ENCODE peak calls at places on chromosomes 12 and 14, in seven cellular contexts. One of them, this sample, is unnamed.

GRCh38 chr12:98870521-98870920 is 225.4 kb downstream of the APAF1 start:
- DNase-seq in hepatic stellate cell: no peak
- DNase-seq in B cell: no peak
- DNase-seq in stimulated activated CD8-positive, alpha-beta memory T cell treated with anti-CD3 and anti-CD28 coated beads, Interleukin-2, amount 100 ng/mL, for 1 hour: no peak
- DNase-seq in fibroblast of the aortic adventitia: no peak
- DNase-seq in lung microvascular endothelial cell: no peak
- DNase-seq in AML-193: no peak
- DNase-seq in this sample: no peak

GRCh38 chr14:99472937-99473336 is 7.7 kb downstream of the SETD3 start:
- DNase-seq in lung microvascular endothelial cell: no peak
- DNase-seq in fibroblast of the aortic adventitia: no peak
- DNase-seq in stimulated activated CD8-positive, alpha-beta memory T cell treated with anti-CD3 and anti-CD28 coated beads, Interleukin-2, amount 100 ng/mL, for 1 hour: no peak
- DNase-seq in AML-193: no peak
- DNase-seq in hepatic stellate cell: no peak
- DNase-seq in B cell: no peak
- DNase-seq in this sample: no peak

GRCh38 chr12:12267801-12268200 is 957 bp upstream of the LRP6 start:
- DNase-seq in hepatic stellate cell: no peak
- DNase-seq in fibroblast of the aortic adventitia: no peak
- DNase-seq in B cell: no peak
- DNase-seq in stimulated activated CD8-positive, alpha-beta memory T cell treated with anti-CD3 and anti-CD28 coated beads, Interleukin-2, amount 100 ng/mL, for 1 hour: no peak
- DNase-seq in AML-193: no peak
- DNase-seq in lung microvascular endothelial cell: peak
- DNase-seq in this sample: no peak

GRCh38 chr14:21308132-21308478 is 28.2 kb downstream of the RPGRIP1 start:
- DNase-seq in stimulated activated CD8-positive, alpha-beta memory T cell treated with anti-CD3 and anti-CD28 coated beads, Interleukin-2, amount 100 ng/mL, for 1 hour: no peak
- DNase-seq in B cell: no peak
- DNase-seq in fibroblast of the aortic adventitia: no peak
- DNase-seq in lung microvascular endothelial cell: no peak
- DNase-seq in hepatic stellate cell: no peak
- DNase-seq in AML-193: no peak
- DNase-seq in this sample: no peak

GRCh38 chr12:56221233-56221756 is 427 bp downstream of the RNF41 start:
- DNase-seq in lung microvascular endothelial cell: peak
- DNase-seq in AML-193: no peak
- DNase-seq in hepatic stellate cell: peak
- DNase-seq in stimulated activated CD8-positive, alpha-beta memory T cell treated with anti-CD3 and anti-CD28 coated beads, Interleukin-2, amount 100 ng/mL, for 1 hour: no peak
- DNase-seq in B cell: no peak
- DNase-seq in fibroblast of the aortic adventitia: peak
- DNase-seq in this sample: peak

GRCh38 chr12:23008613-23009012 is 383.6 kb downstream of the ETNK1 start:
- DNase-seq in stimulated activated CD8-positive, alpha-beta memory T cell treated with anti-CD3 and anti-CD28 coated beads, Interleukin-2, amount 100 ng/mL, for 1 hour: no peak
- DNase-seq in B cell: no peak
- DNase-seq in lung microvascular endothelial cell: no peak
- DNase-seq in AML-193: no peak
- DNase-seq in fibroblast of the aortic adventitia: peak
- DNase-seq in hepatic stellate cell: no peak
- DNase-seq in this sample: no peak

GRCh38 chr12:50085615-50085928 is 430 bp downstream of the SMARCD1 start:
- DNase-seq in stimulated activated CD8-positive, alpha-beta memory T cell treated with anti-CD3 and anti-CD28 coated beads, Interleukin-2, amount 100 ng/mL, for 1 hour: no peak
- DNase-seq in hepatic stellate cell: no peak
- DNase-seq in AML-193: no peak
- DNase-seq in lung microvascular endothelial cell: no peak
- DNase-seq in fibroblast of the aortic adventitia: peak
- DNase-seq in B cell: no peak
- DNase-seq in this sample: no peak

GRCh38 chr12:126480396-126480795 is 1415.2 kb downstream of the AACS start:
- DNase-seq in stimulated activated CD8-positive, alpha-beta memory T cell treated with anti-CD3 and anti-CD28 coated beads, Interleukin-2, amount 100 ng/mL, for 1 hour: no peak
- DNase-seq in fibroblast of the aortic adventitia: no peak
- DNase-seq in hepatic stellate cell: no peak
- DNase-seq in lung microvascular endothelial cell: no peak
- DNase-seq in B cell: no peak
- DNase-seq in AML-193: no peak
- DNase-seq in this sample: no peak

GRCh38 chr14:85188836-85189235 is 341.1 kb upstream of the FLRT2 start:
- DNase-seq in fibroblast of the aortic adventitia: no peak
- DNase-seq in hepatic stellate cell: no peak
- DNase-seq in B cell: no peak
- DNase-seq in AML-193: no peak
- DNase-seq in lung microvascular endothelial cell: no peak
- DNase-seq in stimulated activated CD8-positive, alpha-beta memory T cell treated with anti-CD3 and anti-CD28 coated beads, Interleukin-2, amount 100 ng/mL, for 1 hour: no peak
- DNase-seq in this sample: no peak

GRCh38 chr14:104331871-104332605 is 193.7 kb downstream of the KIF26A start:
- DNase-seq in B cell: no peak
- DNase-seq in hepatic stellate cell: no peak
- DNase-seq in fibroblast of the aortic adventitia: no peak
- DNase-seq in AML-193: no peak
- DNase-seq in lung microvascular endothelial cell: no peak
- DNase-seq in stimulated activated CD8-positive, alpha-beta memory T cell treated with anti-CD3 and anti-CD28 coated beads, Interleukin-2, amount 100 ng/mL, for 1 hour: no peak
- DNase-seq in this sample: no peak

GRCh38 chr12:104426926-104427546 is 29.7 kb upstream of the CHST11 start:
- DNase-seq in AML-193: no peak
- DNase-seq in fibroblast of the aortic adventitia: peak
- DNase-seq in B cell: no peak
- DNase-seq in hepatic stellate cell: peak
- DNase-seq in stimulated activated CD8-positive, alpha-beta memory T cell treated with anti-CD3 and anti-CD28 coated beads, Interleukin-2, amount 100 ng/mL, for 1 hour: no peak
- DNase-seq in lung microvascular endothelial cell: no peak
- DNase-seq in this sample: peak

GRCh38 chr14:102185360-102185759 is 45.7 kb downstream of the WDR20 start:
- DNase-seq in hepatic stellate cell: no peak
- DNase-seq in B cell: no peak
- DNase-seq in AML-193: no peak
- DNase-seq in lung microvascular endothelial cell: no peak
- DNase-seq in fibroblast of the aortic adventitia: no peak
- DNase-seq in stimulated activated CD8-positive, alpha-beta memory T cell treated with anti-CD3 and anti-CD28 coated beads, Interleukin-2, amount 100 ng/mL, for 1 hour: no peak
- DNase-seq in this sample: no peak

GRCh38 chr12:114812858-114813761 is 129.1 kb upstream of the TBX3 start:
- DNase-seq in AML-193: no peak
- DNase-seq in B cell: no peak
- DNase-seq in hepatic stellate cell: no peak
- DNase-seq in fibroblast of the aortic adventitia: no peak
- DNase-seq in lung microvascular endothelial cell: no peak
- DNase-seq in stimulated activated CD8-positive, alpha-beta memory T cell treated with anti-CD3 and anti-CD28 coated beads, Interleukin-2, amount 100 ng/mL, for 1 hour: no peak
- DNase-seq in this sample: peak

GRCh38 chr14:84937449-84937848 is 592.5 kb upstream of the FLRT2 start:
- DNase-seq in stimulated activated CD8-positive, alpha-beta memory T cell treated with anti-CD3 and anti-CD28 coated beads, Interleukin-2, amount 100 ng/mL, for 1 hour: no peak
- DNase-seq in hepatic stellate cell: no peak
- DNase-seq in B cell: no peak
- DNase-seq in fibroblast of the aortic adventitia: no peak
- DNase-seq in lung microvascular endothelial cell: no peak
- DNase-seq in AML-193: no peak
- DNase-seq in this sample: no peak

GRCh38 chr12:121611306-121611705 is 15.0 kb upstream of the ORAI1 start:
- DNase-seq in hepatic stellate cell: no peak
- DNase-seq in fibroblast of the aortic adventitia: no peak
- DNase-seq in B cell: no peak
- DNase-seq in lung microvascular endothelial cell: no peak
- DNase-seq in stimulated activated CD8-positive, alpha-beta memory T cell treated with anti-CD3 and anti-CD28 coated beads, Interleukin-2, amount 100 ng/mL, for 1 hour: no peak
- DNase-seq in AML-193: no peak
- DNase-seq in this sample: no peak

GRCh38 chr14:22596354-22596879 is 1.7 kb upstream of the ABHD4 start:
- DNase-seq in lung microvascular endothelial cell: no peak
- DNase-seq in stimulated activated CD8-positive, alpha-beta memory T cell treated with anti-CD3 and anti-CD28 coated beads, Interleukin-2, amount 100 ng/mL, for 1 hour: no peak
- DNase-seq in B cell: no peak
- DNase-seq in hepatic stellate cell: no peak
- DNase-seq in fibroblast of the aortic adventitia: no peak
- DNase-seq in AML-193: no peak
- DNase-seq in this sample: no peak

GRCh38 chr12:68240975-68241374 is 12.4 kb downstream of the IL22 start:
- DNase-seq in hepatic stellate cell: no peak
- DNase-seq in B cell: peak
- DNase-seq in fibroblast of the aortic adventitia: peak
- DNase-seq in stimulated activated CD8-positive, alpha-beta memory T cell treated with anti-CD3 and anti-CD28 coated beads, Interleukin-2, amount 100 ng/mL, for 1 hour: peak
- DNase-seq in AML-193: no peak
- DNase-seq in lung microvascular endothelial cell: peak
- DNase-seq in this sample: peak

GRCh38 chr12:12922191-12922616 is 29.8 kb downstream of the GPRC5D start:
- DNase-seq in hepatic stellate cell: peak
- DNase-seq in stimulated activated CD8-positive, alpha-beta memory T cell treated with anti-CD3 and anti-CD28 coated beads, Interleukin-2, amount 100 ng/mL, for 1 hour: no peak
- DNase-seq in AML-193: no peak
- DNase-seq in fibroblast of the aortic adventitia: peak
- DNase-seq in B cell: no peak
- DNase-seq in lung microvascular endothelial cell: no peak
- DNase-seq in this sample: no peak

GRCh38 chr12:19085090-19085489 is 44.4 kb upstream of the PLEKHA5 start:
- DNase-seq in B cell: no peak
- DNase-seq in stimulated activated CD8-positive, alpha-beta memory T cell treated with anti-CD3 and anti-CD28 coated beads, Interleukin-2, amount 100 ng/mL, for 1 hour: no peak
- DNase-seq in AML-193: no peak
- DNase-seq in hepatic stellate cell: no peak
- DNase-seq in fibroblast of the aortic adventitia: no peak
- DNase-seq in lung microvascular endothelial cell: no peak
- DNase-seq in this sample: no peak

GRCh38 chr12:89247962-89248361 is 104.3 kb downstream of the DUSP6 start:
- DNase-seq in hepatic stellate cell: no peak
- DNase-seq in stimulated activated CD8-positive, alpha-beta memory T cell treated with anti-CD3 and anti-CD28 coated beads, Interleukin-2, amount 100 ng/mL, for 1 hour: no peak
- DNase-seq in AML-193: no peak
- DNase-seq in B cell: no peak
- DNase-seq in fibroblast of the aortic adventitia: peak
- DNase-seq in lung microvascular endothelial cell: no peak
- DNase-seq in this sample: peak

GRCh38 chr12:114858388-114859146 is 174.6 kb upstream of the TBX3 start:
- DNase-seq in lung microvascular endothelial cell: no peak
- DNase-seq in B cell: no peak
- DNase-seq in hepatic stellate cell: no peak
- DNase-seq in AML-193: no peak
- DNase-seq in stimulated activated CD8-positive, alpha-beta memory T cell treated with anti-CD3 and anti-CD28 coated beads, Interleukin-2, amount 100 ng/mL, for 1 hour: no peak
- DNase-seq in fibroblast of the aortic adventitia: no peak
- DNase-seq in this sample: no peak

GRCh38 chr12:130508318-130508717 is 170.6 kb downstream of the PIWIL1 start:
- DNase-seq in hepatic stellate cell: no peak
- DNase-seq in B cell: no peak
- DNase-seq in lung microvascular endothelial cell: no peak
- DNase-seq in stimulated activated CD8-positive, alpha-beta memory T cell treated with anti-CD3 and anti-CD28 coated beads, Interleukin-2, amount 100 ng/mL, for 1 hour: no peak
- DNase-seq in AML-193: no peak
- DNase-seq in fibroblast of the aortic adventitia: no peak
- DNase-seq in this sample: no peak

GRCh38 chr14:35416108-35416750 is 11.7 kb upstream of the NFKBIA start:
- DNase-seq in stimulated activated CD8-positive, alpha-beta memory T cell treated with anti-CD3 and anti-CD28 coated beads, Interleukin-2, amount 100 ng/mL, for 1 hour: no peak
- DNase-seq in lung microvascular endothelial cell: no peak
- DNase-seq in fibroblast of the aortic adventitia: no peak
- DNase-seq in B cell: no peak
- DNase-seq in AML-193: no peak
- DNase-seq in hepatic stellate cell: no peak
- DNase-seq in this sample: no peak

GRCh38 chr12:53944907-53945847 is 6.5 kb downstream of the HOXC13 start:
- DNase-seq in lung microvascular endothelial cell: no peak
- DNase-seq in stimulated activated CD8-positive, alpha-beta memory T cell treated with anti-CD3 and anti-CD28 coated beads, Interleukin-2, amount 100 ng/mL, for 1 hour: no peak
- DNase-seq in B cell: no peak
- DNase-seq in AML-193: no peak
- DNase-seq in hepatic stellate cell: no peak
- DNase-seq in fibroblast of the aortic adventitia: no peak
- DNase-seq in this sample: no peak

GRCh38 chr14:21525571-21525970 is 575 bp downstream of the SALL2 start:
- DNase-seq in B cell: no peak
- DNase-seq in hepatic stellate cell: no peak
- DNase-seq in fibroblast of the aortic adventitia: no peak
- DNase-seq in AML-193: no peak
- DNase-seq in lung microvascular endothelial cell: no peak
- DNase-seq in stimulated activated CD8-positive, alpha-beta memory T cell treated with anti-CD3 and anti-CD28 coated beads, Interleukin-2, amount 100 ng/mL, for 1 hour: no peak
- DNase-seq in this sample: peak

GRCh38 chr12:68446896-68447806 is 115.0 kb upstream of the MDM1 start:
- DNase-seq in fibroblast of the aortic adventitia: peak
- DNase-seq in hepatic stellate cell: no peak
- DNase-seq in stimulated activated CD8-positive, alpha-beta memory T cell treated with anti-CD3 and anti-CD28 coated beads, Interleukin-2, amount 100 ng/mL, for 1 hour: no peak
- DNase-seq in B cell: no peak
- DNase-seq in lung microvascular endothelial cell: no peak
- DNase-seq in AML-193: peak
- DNase-seq in this sample: peak